ENCODE peak calls at places on chromosomes 12 and 14, in four cellular contexts. T, A, B and U are unnamed samples.

GRCh38 chr14:103562135-103562384 is 397 bp downstream of the BAG5 start:
- DNase-seq in A (no peak), T (no peak), B (no peak), U (no peak)

GRCh38 chr12:129961111-129961510 is 57.3 kb upstream of the TMEM132D start:
- DNase-seq in B (no peak), A (no peak), T (peak), U (no peak)

GRCh38 chr12:34607520-34608195 is 585.4 kb downstream of the ALG10 start:
- DNase-seq in B (no peak), T (no peak), A (no peak), U (no peak)

GRCh38 chr12:10363922-10364838 is 25.7 kb downstream of the KLRK1 start:
- DNase-seq in T (peak), B (peak), A (peak), U (peak)

GRCh38 chr12:82375201-82375600 is 16.9 kb downstream of the METTL25 start:
- DNase-seq in A (no peak), T (no peak), B (no peak), U (no peak)

GRCh38 chr12:92470608-92471021 is 232.2 kb upstream of the PLEKHG7 start:
- DNase-seq in A (no peak), T (no peak), B (no peak), U (no peak)

GRCh38 chr12:3256103-3256551 is 178.9 kb downstream of the TSPAN9 start:
- DNase-seq in B (no peak), T (no peak), A (no peak), U (no peak)

GRCh38 chr14:94446126-94446525 is 6.5 kb downstream of the SERPINA11 start:
- DNase-seq in A (no peak), T (no peak), B (no peak), U (no peak)

GRCh38 chr14:85527006-85527405 is 2.9 kb upstream of the FLRT2 start:
- DNase-seq in T (peak), A (no peak), B (no peak), U (peak)

GRCh38 chr12:31589582-31589895 is 1.4 kb downstream of the DENND5B start:
- DNase-seq in T (no peak), A (no peak), B (no peak), U (no peak)

GRCh38 chr14:99415496-99416281 is 65.0 kb downstream of the SETD3 start:
- DNase-seq in A (peak), B (peak), T (peak), U (peak)

GRCh38 chr14:97532052-97532451 is 734.9 kb downstream of the VRK1 start:
- DNase-seq in A (no peak), T (no peak), B (no peak), U (no peak)

GRCh38 chr12:108667349-108667748 is 33.7 kb upstream of the SELPLG start:
- DNase-seq in T (peak), A (no peak), B (no peak), U (no peak)

GRCh38 chr14:36505892-36506731 is 13.9 kb downstream of the NKX2-1 start:
- DNase-seq in B (no peak), A (no peak), T (no peak), U (no peak)

GRCh38 chr12:3770891-3771290 is 18.0 kb upstream of the CRACR2A start:
- DNase-seq in A (no peak), B (no peak), T (peak), U (peak)

GRCh38 chr12:51351913-51352532 is 5.5 kb upstream of the CELA1 start:
- DNase-seq in B (no peak), A (peak), T (peak), U (peak)

GRCh38 chr12:26630546-26631027 is 202.4 kb downstream of the ITPR2 start:
- DNase-seq in B (no peak), A (no peak), T (peak), U (peak)

DNA sequence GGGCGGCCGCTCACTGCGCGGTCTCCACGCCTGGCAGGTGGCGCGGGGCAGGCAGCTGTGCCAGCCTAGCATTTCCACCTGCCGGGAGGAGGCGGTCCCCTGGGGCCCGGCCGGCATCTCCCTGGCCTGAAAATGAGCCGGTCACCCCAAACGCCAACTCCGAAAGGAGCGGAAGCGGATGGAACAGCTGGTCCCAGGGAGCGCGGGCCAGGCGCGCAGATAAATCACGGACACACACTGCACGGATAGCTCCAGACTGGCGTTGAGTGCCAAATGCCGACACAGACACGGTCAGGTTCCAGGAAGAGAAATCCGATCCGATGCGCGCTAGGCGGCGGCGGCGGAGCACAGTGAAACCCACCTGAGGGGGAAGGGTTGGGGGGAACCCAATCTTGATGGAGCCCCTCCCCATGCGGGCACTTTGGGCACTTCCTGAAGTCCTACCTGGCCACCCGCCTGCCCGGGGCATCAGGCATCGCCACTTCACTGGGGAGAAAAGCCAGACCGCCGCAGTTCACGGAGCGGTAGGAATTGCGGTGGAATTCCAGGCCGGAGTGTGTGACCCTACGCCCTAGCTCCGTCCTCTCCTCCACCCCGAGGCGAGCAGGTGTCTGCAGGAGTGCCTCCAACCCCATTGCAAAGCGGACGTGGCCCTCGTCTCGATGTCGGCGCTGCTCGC is 624 bp upstream of the PLEKHD1 start:
- DNase-seq in T (peak), B (no peak), A (peak), U (peak)
- H3K4me3 ChIP-seq in T (no peak), B (peak), A (peak), U (peak)

DNA sequence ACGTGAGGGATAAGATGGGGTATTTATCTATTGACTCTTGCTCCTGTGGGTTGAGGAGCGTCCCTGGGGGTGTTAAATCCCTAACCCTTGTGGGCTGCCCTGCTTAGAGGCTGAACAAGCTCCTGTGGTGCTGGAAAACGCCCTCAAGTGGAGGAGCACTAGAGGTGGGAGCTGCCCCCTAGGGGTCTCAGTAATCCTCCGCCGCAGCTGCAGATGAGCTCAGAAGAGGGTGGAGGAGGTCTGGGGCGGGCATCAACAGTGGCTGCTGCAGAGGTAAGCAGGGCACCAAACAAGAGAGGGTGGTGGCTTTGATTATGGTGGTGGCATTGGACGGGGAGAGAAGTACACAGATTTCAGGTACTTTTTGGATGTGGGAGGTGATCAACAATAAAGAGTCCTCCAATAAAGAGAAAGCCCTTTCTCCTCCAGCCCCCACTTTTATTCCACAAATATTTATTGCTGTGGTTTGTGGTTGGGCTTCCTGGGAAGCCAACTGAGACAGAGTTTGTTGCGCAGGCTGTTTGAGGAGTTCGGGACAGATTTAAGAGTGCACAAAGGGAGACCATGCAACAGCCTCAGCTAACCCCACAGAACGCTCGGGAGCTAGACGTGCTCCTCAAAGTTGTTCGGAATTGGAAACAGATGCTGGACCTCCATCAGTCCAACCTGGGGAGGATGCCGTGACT is 179.9 kb downstream of the ADCK1 start:
- DNase-seq in B (no peak), A (no peak), T (no peak), U (peak)
- TF ChIP-seq CTCF in B (no peak), A (no peak), T (no peak), U (no peak)

GRCh38 chr12:122458105-122459035 is 35.9 kb upstream of the CLIP1 start:
- DNase-seq in A (peak), B (no peak), T (no peak), U (no peak)

GRCh38 chr12:122454739-122455138 is 32.3 kb upstream of the CLIP1 start:
- DNase-seq in T (no peak), A (no peak), B (no peak), U (no peak)

GRCh38 chr12:122457627-122458026 is 35.2 kb upstream of the CLIP1 start:
- DNase-seq in T (no peak), A (no peak), B (no peak), U (no peak)

GRCh38 chr12:122452701-122453285 is 30.3 kb upstream of the CLIP1 start:
- DNase-seq in B (no peak), A (no peak), T (no peak), U (no peak)

DNA sequence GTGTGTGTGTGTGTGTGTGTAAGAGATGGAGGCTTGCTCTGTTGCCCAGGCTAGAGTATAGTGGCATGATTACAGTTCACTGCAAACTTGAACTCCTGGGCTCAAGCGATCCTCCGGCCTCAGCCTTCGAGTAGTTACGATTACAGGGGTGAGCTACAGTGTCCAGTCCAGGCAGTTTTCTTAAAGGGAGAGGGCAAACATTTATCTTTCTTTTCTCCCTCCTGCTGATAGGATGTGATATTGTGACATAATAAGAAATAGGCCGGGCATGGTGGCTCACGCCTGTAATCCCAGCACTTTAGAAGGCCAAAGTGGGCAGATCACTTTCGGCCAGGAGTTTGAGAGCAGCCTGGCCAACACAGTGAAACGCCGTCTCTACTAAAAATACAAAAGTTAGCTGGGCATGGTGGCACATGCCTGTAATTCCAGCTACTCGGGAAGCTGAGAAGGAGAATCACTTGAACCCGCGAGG is 31.8 kb upstream of the CLIP1 start:
- DNase-seq in T (no peak), B (no peak), A (no peak), U (no peak)
- H3K4me3 ChIP-seq in T (no peak), B (no peak), A (no peak), U (no peak)

DNA sequence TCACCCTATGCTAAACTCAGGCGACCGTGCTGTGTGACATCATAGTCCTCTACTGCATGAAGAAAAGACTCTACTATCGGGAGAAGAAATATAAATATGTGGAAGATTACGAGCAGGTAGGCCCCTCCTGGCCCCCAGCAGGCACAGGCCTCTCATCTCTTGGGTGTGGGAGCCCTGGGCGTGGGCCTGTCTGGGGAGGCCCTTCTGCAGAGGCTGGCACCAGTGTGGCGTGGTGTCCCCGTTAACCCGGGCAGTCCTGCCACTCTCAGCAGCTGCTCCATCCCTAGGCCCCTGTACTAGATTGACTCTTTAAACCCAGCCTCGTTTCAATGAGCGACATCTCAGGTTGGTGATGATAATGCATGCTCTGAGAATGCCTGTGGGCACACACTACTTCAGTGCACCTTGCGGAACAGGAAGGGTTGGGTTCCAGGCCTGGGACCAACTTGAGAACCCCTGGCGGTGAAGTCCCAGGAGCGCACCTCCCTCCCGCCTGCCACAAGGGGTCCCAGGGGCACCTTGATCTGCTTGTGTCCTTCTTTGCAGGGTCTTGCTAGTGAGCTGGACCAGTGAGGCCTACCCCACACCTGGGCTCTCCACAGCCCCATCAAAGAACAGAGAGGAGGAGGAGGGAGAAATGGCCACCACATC is 23.2 kb downstream of the P2RX4 start:
- DNase-seq in A (no peak), B (no peak), T (no peak), U (no peak)
- TF ChIP-seq CTCF in A (no peak), B (no peak), T (no peak), U (no peak)

DNA sequence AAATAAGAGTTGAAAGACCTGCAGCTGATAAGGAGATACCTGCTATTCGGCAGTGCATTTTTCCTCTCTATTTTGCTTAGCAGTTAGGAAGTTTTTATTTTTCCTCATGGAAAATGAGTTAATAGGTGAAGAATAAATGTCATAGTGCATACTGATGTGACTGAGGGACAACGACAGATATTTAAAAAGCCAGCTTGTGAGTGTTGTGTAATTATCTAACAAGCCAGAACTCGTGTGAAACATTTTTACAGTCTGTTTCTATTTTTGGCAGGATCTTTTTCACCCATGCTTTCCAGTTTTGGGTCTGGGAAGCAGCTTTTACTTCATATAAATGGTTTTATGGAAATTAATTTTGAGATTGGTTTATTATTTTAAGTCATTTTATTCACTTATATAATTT is 2.9 kb downstream of the FBXO34 start:
- DNase-seq in A (no peak), B (no peak), T (no peak), U (no peak)
- H3K4me3 ChIP-seq in A (no peak), B (no peak), T (no peak), U (no peak)

GRCh38 chr14:37678916-37679315 is 83.5 kb downstream of the TTC6 start:
- DNase-seq in A (no peak), T (peak), B (no peak), U (no peak)

DNA sequence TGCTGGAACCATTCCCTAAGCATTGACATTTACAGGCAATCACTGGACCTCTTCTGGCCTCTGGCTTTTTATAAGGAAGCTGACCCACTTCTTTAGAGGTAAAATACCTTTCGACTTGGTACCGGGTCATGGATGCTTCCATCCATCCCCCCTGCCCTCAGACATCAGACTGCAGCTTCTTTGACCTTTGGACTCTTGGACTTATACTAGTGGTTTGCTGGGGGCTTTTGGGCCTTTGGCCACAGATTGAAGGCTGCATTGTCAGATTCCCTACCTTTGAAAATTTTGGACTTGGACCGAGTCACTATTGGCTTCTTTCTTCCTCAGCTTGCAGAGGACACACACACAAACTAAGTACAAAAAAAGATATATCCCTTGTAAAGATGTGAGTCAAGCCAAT is 86.1 kb downstream of the TTC6 start:
- DNase-seq in B (no peak), A (no peak), T (no peak), U (no peak)
- TF ChIP-seq CTCF in B (no peak), A (no peak), T (no peak), U (no peak)